ENCODE peak calls at places on chromosome 1, in six cellular contexts. J is uterus, S is psoas muscle, U is AG10803, C is brain microvascular endothelial cell, V is suprapubic skin. E is an unnamed sample.

GRCh38 chr1:20102875-20103274 is 16.5 kb downstream of the PLA2G2D start:
- DNase-seq in J (no peak), S (no peak), U (peak), C (no peak), V (no peak), E (peak)

GRCh38 chr1:26047278-26047874 is 1.5 kb upstream of the SLC30A2 start:
- DNase-seq in J (no peak), S (no peak), U (no peak), C (no peak), V (no peak), E (no peak)

GRCh38 chr1:65681101-65681500 is 111.6 kb upstream of the PDE4B start:
- DNase-seq in J (no peak), S (no peak), U (peak), C (peak), V (no peak), E (peak)

GRCh38 chr1:110339427-110340206 is 440 bp downstream of the RBM15 start:
- DNase-seq in J (no peak), S (peak), U (peak), C (peak), V (no peak), E (peak)

GRCh38 chr1:79667848-79668696 is 661.5 kb upstream of the ADGRL4 start:
- DNase-seq in J (no peak), S (no peak), U (no peak), C (no peak), V (no peak), E (no peak)

GRCh38 chr1:18962855-18963737 is 6.6 kb upstream of the IFFO2 start:
- DNase-seq in J (no peak), S (no peak), U (no peak), C (no peak), V (no peak), E (no peak)

GRCh38 chr1:153386500-153386901 is 4.4 kb downstream of the S100A8 start:
- DNase-seq in J (no peak), S (peak), U (no peak), C (no peak), V (no peak), E (no peak)

GRCh38 chr1:24009406-24009805 is 29.3 kb upstream of the SRSF10 start:
- DNase-seq in J (no peak), S (no peak), U (peak), C (peak), V (no peak), E (peak)

GRCh38 chr1:59138402-59138801 is 158.5 kb upstream of the FGGY start:
- DNase-seq in J (no peak), S (no peak), U (no peak), C (no peak), V (no peak), E (no peak)

DNA sequence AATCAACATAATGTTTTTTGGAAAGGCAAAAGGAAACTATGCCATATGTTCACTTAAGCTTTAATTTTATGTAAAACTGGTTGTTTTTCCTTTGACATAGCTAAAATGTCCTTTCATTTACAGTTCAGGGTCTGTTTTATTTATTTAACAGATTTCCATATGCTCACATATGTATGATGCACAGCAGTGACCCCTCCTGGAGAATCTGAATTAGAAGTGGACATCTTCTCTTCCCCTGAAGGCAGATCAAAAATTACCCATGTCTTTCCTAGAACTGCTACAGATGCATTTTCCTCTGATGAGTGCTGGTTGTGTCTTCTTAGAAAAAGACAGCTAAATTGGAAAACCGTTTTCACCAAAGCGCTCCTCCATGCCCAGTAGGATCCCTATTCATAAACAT is 143.6 kb upstream of the USH2A start:
- DNase-seq in J (no peak), S (no peak), U (peak), C (peak), V (no peak), E (peak)
- TF ChIP-seq CTCF in J (no peak), S (no peak), U (peak), C (peak), V (no peak), E (peak)

DNA sequence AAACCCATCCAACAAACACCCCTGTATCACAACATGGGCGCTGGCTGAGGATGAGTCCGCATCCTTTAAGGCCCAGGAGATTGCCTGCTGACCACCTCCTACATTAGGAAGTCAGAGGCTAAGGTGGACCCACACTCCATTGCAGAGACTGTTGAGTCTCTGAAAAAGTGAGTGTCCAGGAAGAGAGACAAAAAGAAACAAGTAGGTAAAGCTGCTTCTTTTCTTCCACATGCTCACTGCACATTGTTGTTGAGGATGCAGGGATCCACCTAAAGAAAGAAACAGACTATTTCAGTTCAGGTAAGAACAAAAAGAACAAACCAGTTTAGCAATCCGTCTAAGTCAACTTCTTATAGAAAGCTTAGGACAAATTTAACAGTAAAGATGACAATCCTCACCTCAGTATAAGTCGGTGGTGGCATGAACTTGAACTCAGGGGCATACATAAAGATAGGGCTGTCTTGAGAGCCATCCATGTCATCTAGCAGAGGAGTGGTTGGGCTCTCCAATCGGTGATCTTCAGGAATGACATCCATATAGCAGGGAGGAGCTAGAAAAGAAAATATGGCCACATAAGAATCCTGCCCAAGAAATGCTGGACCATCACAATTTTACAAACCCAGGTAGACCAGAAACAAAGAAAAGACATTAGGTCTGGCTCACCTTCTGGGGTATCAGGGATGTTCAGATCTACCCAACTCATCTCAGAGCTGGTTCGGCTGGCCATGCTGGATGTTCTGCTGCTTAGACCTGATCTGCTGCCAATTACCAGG is 2.6 kb downstream of the TXNIP start:
- DNase-seq in J (peak), S (no peak), U (no peak), C (no peak), V (no peak), E (no peak)
- H3K4me3 ChIP-seq in J (peak), S (peak), U (peak), C (peak), V (peak), E (peak)

GRCh38 chr1:57380923-57381322 is 42.9 kb downstream of the DAB1 start:
- DNase-seq in J (no peak), S (no peak), U (no peak), C (no peak), V (no peak), E (no peak)

GRCh38 chr1:57378564-57378963 is 45.3 kb downstream of the DAB1 start:
- DNase-seq in J (no peak), S (no peak), U (no peak), C (no peak), V (no peak), E (no peak)

GRCh38 chr1:57381871-57382270 is 42.0 kb downstream of the DAB1 start:
- DNase-seq in J (no peak), S (no peak), U (no peak), C (no peak), V (no peak), E (no peak)

DNA sequence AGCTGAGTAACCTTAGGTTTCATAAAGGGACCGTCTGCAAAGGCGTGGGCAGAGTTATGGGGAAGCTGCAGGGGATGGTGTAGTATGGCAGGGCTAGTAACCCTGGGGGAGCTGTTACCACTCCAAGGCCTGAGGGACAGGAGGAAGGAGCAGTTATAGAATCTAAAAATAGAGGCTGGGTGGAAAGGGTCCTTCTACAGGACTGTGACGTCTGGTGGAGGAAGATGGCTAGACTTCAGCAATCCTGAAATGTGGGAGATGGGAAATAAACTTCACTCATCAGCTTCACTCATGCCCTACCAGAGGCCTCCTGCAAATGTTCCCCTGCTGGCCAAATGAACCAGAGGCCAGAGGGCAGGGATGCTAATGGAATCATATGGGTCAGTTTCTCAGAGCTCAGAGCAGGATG is 46.1 kb downstream of the DAB1 start:
- DNase-seq in J (no peak), S (no peak), U (no peak), C (no peak), V (no peak), E (no peak)
- TF ChIP-seq CTCF in J (no peak), S (no peak), U (no peak), C (no peak), V (no peak), E (no peak)

GRCh38 chr1:209673631-209674417 is 1.4 kb upstream of the G0S2 start:
- DNase-seq in J (no peak), S (peak), U (peak), C (no peak), V (no peak), E (no peak)

GRCh38 chr1:209678981-209679539 is 3.8 kb downstream of the G0S2 start:
- DNase-seq in J (no peak), S (no peak), U (no peak), C (no peak), V (no peak), E (no peak)

GRCh38 chr1:209674957-209675566 is at the start of gene G0S2:
- DNase-seq in J (peak), S (peak), U (peak), C (no peak), V (no peak), E (peak)

GRCh38 chr1:209672705-209673630 is 2.2 kb upstream of the G0S2 start:
- DNase-seq in J (no peak), S (no peak), U (peak), C (no peak), V (no peak), E (no peak)

DNA sequence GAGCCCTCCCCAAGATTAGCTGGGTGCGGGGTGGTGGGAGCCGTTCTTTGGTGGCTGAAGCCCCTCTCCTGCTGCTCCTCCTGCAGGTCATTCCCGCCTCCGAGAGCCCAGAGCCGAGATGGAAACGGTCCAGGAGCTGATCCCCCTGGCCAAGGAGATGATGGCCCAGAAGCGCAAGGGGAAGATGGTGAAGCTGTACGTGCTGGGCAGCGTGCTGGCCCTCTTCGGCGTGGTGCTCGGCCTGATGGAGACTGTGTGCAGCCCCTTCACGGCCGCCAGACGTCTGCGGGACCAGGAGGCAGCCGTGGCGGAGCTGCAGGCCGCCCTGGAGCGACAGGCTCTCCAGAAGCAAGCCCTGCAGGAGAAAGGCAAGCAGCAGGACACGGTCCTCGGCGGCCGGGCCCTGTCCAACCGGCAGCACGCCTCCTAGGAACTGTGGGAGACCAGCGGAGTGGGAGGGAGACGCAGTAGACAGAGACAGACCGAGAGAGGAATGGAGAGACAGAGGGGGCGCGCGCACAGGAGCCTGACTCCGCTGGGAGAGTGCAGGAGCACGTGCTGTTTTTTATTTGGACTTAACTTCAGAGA is 449 bp downstream of the G0S2 start:
- DNase-seq in J (peak), S (no peak), U (peak), C (no peak), V (no peak), E (peak)
- H3K4me3 ChIP-seq in J (peak), S (peak), U (peak), C (peak), V (peak), E (peak)